ENCODE peak calls at places on chromosomes 12 and 14, in five cellular contexts. B is K562, W is IMR-90, L is GM12878, U is A549. R is an unnamed sample.

GRCh38 chr14:97848351-97848980 is 1051.3 kb downstream of the VRK1 start:
- DNase-seq in B (no peak), W (no peak), L (no peak), U (no peak), R (no peak)

GRCh38 chr12:125533434-125534029 is 468.3 kb downstream of the AACS start:
- DNase-seq in B (peak), W (no peak), L (no peak), U (peak), R (peak)

GRCh38 chr12:42145197-42145549 is 499 bp upstream of the GXYLT1 start:
- DNase-seq in B (no peak), W (peak), L (no peak), U (no peak), R (no peak)

GRCh38 chr14:64723691-64724577 is 19.7 kb downstream of the PLEKHG3 start:
- DNase-seq in B (no peak), W (no peak), L (no peak), U (no peak), R (peak)

GRCh38 chr14:59239030-59239429 is 50.6 kb downstream of the DAAM1 start:
- DNase-seq in B (no peak), W (no peak), L (no peak), U (no peak), R (no peak)

GRCh38 chr14:68576031-68576430 is 216.8 kb downstream of the ZFP36L1 start:
- DNase-seq in B (no peak), W (no peak), L (no peak), U (no peak), R (no peak)

GRCh38 chr14:53249059-53249458 is 95.9 kb upstream of the DDHD1 start:
- DNase-seq in B (no peak), W (peak), L (no peak), U (no peak), R (no peak)

GRCh38 chr12:3603576-3603975 is 112.6 kb downstream of the PRMT8 start:
- DNase-seq in B (no peak), W (no peak), L (no peak), U (no peak), R (no peak)

GRCh38 chr12:118960161-118960560 is 21.2 kb upstream of the SRRM4 start:
- DNase-seq in B (no peak), W (no peak), L (no peak), U (no peak), R (no peak)

GRCh38 chr12:80837342-80837978 is 100.3 kb downstream of the LIN7A start:
- DNase-seq in B (no peak), W (peak), L (no peak), U (peak), R (peak)

GRCh38 chr14:71139058-71139946 is 232.0 kb downstream of the PCNX1 start:
- DNase-seq in B (peak), W (peak), L (peak), U (peak), R (peak)

GRCh38 chr12:42428850-42429249 is 102.9 kb downstream of the PPHLN1 start:
- DNase-seq in B (no peak), W (no peak), L (no peak), U (no peak), R (no peak)

GRCh38 chr12:23795494-23795893 is 154.0 kb downstream of the SOX5 start:
- DNase-seq in B (no peak), W (no peak), L (no peak), U (no peak), R (no peak)

GRCh38 chr14:24207104-24207543 is 1.6 kb downstream of the TSSK4 start:
- DNase-seq in B (no peak), W (no peak), L (no peak), U (no peak), R (no peak)

GRCh38 chr12:87814625-87815024 is 214.6 kb downstream of the C12orf50 start:
- DNase-seq in B (no peak), W (peak), L (no peak), U (no peak), R (no peak)

GRCh38 chr14:58808828-58809227 is 171.1 kb downstream of the DACT1 start:
- DNase-seq in B (no peak), W (peak), L (no peak), U (no peak), R (no peak)

GRCh38 chr14:91891081-91891480 is 23.7 kb upstream of the TC2N start:
- DNase-seq in B (no peak), W (no peak), L (no peak), U (no peak), R (no peak)

GRCh38 chr14:91891721-91892220 is 24.4 kb upstream of the TC2N start:
- DNase-seq in B (no peak), W (no peak), L (no peak), U (no peak), R (no peak)

GRCh38 chr14:91889477-91890211 is 22.3 kb upstream of the TC2N start:
- DNase-seq in B (no peak), W (no peak), L (no peak), U (no peak), R (no peak)

GRCh38 chr14:91888641-91889476 is 21.5 kb upstream of the TC2N start:
- DNase-seq in B (no peak), W (peak), L (no peak), U (no peak), R (no peak)

DNA sequence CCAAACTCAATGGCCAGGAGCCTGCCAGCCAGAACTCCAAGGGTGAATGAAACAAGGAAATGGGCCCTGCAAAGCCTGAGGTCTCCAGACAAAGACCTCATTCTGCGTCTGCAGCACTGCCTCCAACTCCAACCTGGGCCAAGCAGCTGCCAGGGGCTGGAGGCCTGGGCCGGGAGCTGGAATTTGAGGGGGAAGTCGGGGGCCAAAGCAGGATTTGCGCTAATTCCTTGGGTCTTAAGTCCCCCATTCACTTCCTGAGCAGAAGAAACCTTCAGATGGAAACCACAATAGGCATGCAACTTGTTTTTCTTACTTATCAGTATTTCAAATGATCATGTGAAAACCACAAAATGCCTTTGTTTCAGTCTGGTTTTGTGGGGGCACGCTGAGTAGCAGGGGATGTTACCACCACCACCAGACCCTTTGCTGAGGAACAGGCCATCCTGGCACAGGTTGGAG is 23.0 kb upstream of the TC2N start:
- DNase-seq in B (no peak), W (no peak), L (no peak), U (no peak), R (no peak)
- TF ChIP-seq BHLHE40 in B (no peak), W (no peak), L (no peak), U (no peak), R (no peak)

DNA sequence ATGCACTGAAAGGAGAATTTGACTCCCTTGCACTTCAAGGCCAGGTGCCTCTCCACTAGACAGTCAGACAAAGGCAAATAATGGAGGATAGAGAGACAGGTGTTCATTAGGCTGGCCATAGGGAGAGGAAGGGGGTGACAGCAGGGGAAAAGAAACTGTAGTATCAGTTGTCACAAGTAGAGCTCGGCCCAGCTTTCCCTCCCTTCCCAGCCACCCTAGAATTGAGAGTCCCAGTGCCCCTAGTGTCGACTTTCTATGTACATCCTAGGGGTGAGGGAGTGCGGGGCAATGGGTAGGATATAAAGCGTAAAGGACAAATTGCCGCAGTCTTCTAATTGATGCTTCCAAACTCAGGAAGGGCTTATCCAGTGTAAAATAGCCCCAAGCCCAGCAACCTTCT is 39.0 kb downstream of the BAZ2A start:
- DNase-seq in B (no peak), W (no peak), L (no peak), U (no peak), R (no peak)
- TF ChIP-seq BHLHE40 in B (no peak), W (no peak), L (no peak), U (no peak), R (no peak)

DNA sequence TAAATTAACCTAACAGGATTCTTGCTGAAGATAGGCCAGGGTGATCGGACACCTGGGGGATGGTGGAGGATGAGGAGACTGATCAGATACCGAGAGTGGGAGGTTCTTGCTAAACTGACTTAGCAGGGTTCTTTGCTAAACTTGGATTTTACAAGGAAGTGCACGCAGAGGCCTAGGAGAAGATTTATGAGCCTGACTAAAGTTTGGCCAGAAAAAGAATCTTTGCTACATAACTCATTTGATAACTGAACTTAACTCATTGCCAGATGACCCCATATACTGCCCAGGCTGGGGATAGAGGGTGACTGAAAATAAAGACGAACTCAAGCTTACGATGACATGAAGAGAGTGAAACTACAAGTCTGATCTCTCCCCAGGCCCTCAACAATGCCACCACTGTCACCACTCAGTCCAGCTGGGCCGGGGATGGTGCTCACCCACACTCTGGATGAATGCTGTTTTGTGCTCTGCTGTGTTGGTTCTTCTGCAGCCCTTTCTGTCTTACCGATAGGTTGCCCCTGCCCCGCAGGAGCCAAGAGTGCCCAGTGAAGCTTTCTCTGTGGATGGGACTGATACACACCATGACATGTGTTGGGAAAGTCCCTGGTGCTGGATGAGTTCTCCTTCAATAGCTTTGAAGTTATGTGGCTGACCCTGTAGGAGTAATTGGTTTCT is 29.0 kb downstream of the PPFIBP1 start:
- DNase-seq in B (no peak), W (peak), L (no peak), U (no peak), R (no peak)
- TF ChIP-seq BHLHE40 in B (no peak), W (no peak), L (no peak), U (no peak), R (no peak)

GRCh38 chr14:55125403-55125802 is 3.6 kb upstream of the LGALS3 start:
- DNase-seq in B (no peak), W (no peak), L (no peak), U (no peak), R (no peak)
- TF ChIP-seq BHLHE40 in B (no peak), W (no peak), L (no peak), U (no peak), R (no peak)

GRCh38 chr12:57009949-57010626 is 3.7 kb upstream of the ZBTB39 start:
- DNase-seq in B (no peak), W (no peak), L (no peak), U (no peak), R (no peak)

GRCh38 chr12:57012600-57013465 is 3.5 kb downstream of the TAC3 start:
- DNase-seq in B (no peak), W (no peak), L (peak), U (no peak), R (no peak)

GRCh38 chr12:57008113-57008687 is 1.9 kb upstream of the ZBTB39 start:
- DNase-seq in B (no peak), W (peak), L (peak), U (peak), R (peak)

GRCh38 chr12:57010627-57011224 is 4.4 kb upstream of the ZBTB39 start:
- DNase-seq in B (no peak), W (no peak), L (no peak), U (no peak), R (no peak)

DNA sequence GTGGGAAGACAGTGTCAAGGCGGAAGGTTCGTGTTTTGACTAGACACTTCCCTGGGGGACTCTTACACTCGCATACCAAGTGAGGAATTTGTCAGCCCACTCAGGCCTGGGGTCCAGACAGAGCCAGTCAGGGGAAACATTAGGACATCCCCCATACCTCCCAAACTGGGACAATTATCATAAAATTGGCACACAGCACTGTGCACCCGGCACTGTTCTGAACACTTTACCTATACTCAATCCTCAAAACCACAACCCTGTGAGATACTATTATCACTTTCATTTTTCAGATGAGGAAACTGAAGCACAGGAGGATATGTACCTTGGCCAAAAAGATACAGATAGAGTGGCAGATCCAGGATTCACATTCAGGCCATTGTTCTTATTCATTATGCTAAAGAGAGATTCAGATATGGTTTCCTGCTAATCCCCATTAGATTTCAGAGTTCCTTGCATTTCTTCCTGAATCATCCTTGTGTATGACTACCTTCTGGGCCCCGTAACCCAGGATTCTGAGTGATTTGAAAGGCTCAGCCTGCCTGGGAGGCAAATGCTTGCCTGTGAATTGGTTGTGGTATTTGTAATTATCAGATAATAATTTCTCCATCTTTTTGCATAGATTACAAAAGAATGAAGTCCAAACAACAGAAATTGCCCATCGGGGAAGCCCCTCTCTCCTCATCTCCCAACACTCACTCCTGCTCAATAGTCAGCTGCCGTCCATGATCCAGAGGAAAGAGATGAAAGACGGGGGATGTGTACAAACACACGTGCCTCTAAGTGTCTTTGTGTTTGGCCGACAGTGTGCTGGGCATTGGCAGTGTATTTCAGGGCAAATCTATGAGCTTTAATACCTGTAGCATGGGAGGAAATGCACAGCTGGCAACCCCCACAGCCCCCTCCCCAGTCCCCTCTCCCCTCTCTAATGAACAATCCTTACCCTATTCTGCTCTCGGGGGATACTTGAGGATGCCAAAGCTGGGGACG is 4.6 kb downstream of the TAC3 start:
- DNase-seq in B (no peak), W (no peak), L (no peak), U (no peak), R (no peak)
- TF ChIP-seq BHLHE40 in B (no peak), W (no peak), L (no peak), U (no peak), R (no peak)

GRCh38 chr12:50482566-50482965 is 22.2 kb upstream of the DIP2B start:
- DNase-seq in B (no peak), W (peak), L (no peak), U (no peak), R (no peak)

GRCh38 chr12:50488801-50489200 is 16.0 kb upstream of the DIP2B start:
- DNase-seq in B (no peak), W (peak), L (no peak), U (no peak), R (no peak)

DNA sequence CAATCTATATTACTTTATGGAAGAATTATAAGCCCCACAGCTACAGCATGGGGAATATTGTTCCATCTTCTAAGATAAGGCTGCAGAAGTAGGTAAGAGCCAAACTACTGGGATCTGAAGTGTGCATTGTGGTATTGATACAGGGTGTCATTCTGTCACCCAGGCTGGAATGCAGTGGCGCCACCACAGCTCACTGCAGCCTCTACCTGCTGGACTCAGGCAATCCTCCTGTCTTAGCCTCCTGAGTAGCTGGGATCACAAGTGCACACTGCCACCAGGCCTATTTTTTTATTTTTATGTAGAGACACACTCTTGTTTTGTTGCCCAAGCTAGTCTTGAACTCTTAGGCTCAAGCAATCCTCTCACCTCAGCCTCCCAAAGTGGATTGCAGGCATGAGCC is 21.3 kb upstream of the DIP2B start:
- DNase-seq in B (no peak), W (no peak), L (no peak), U (no peak), R (no peak)
- TF ChIP-seq BHLHE40 in B (no peak), W (no peak), L (no peak), U (no peak), R (no peak)

DNA sequence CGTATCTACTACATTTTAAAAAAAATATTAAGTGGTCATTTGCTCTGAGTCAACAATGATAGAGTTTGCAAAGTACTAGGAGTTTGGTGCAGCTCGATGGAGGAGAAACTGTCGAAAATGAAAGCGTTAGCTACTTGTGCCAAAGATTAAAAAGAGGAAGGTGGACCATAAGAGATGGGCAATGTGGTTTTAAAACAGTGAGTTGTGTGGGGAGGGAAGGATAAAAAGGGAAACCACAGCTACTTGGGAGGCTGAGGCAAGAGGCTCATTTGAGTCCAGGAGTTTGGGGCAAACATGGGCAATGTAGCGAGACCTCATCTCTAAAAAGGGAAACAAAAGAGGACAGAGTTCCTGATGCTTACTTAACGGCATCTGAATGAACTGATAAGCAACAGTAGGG is 18.2 kb upstream of the STRAP start:
- DNase-seq in B (no peak), W (no peak), L (peak), U (no peak), R (no peak)
- TF ChIP-seq BHLHE40 in B (no peak), W (no peak), L (no peak), U (no peak), R (no peak)

GRCh38 chr14:95811813-95812212 is 64.8 kb upstream of the TUNAR start:
- DNase-seq in B (no peak), W (no peak), L (no peak), U (no peak), R (no peak)
- TF ChIP-seq BHLHE40 in B (no peak), W (no peak), L (no peak), U (no peak), R (no peak)

GRCh38 chr12:6939187-6939540 is 4.5 kb upstream of the RNU7-1 start:
- DNase-seq in B (no peak), W (no peak), L (no peak), U (no peak), R (no peak)
- TF ChIP-seq BHLHE40 in B (no peak), W (no peak), L (no peak), U (no peak), R (no peak)

GRCh38 chr12:131287015-131287937 is 333.6 kb downstream of the ADGRD1 start:
- DNase-seq in B (no peak), W (no peak), L (no peak), U (no peak), R (no peak)
- TF ChIP-seq BHLHE40 in B (no peak), W (no peak), L (no peak), U (no peak), R (no peak)